ENCODE peak calls at places on chromosomes 1 and 21, in ten cellular contexts. Z is right lobe of liver, W is upper lobe of left lung, O is adrenal gland, Y is body of pancreas, B is HepG2, A is IMR-90, S is tibial nerve, K is uterus, H is ovary. J is an unnamed sample. For H3K27me3, the result is how much of the 10 kb centered on the place peaks cover.

GRCh38 chr1:10050611-10051010 is 17.9 kb downstream of the UBE4B start:
- DNase-seq in S (no peak), H (no peak), A (no peak), W (no peak), K (no peak), Z (no peak), Y (no peak), B (no peak), O (no peak), J (no peak)

GRCh38 chr21:45104560-45104959 is 30.2 kb downstream of the ADARB1 start:
- DNase-seq in S (no peak), A (no peak), W (peak), Z (peak), H (no peak), K (no peak), O (no peak), Y (peak), B (no peak), J (peak)

GRCh38 chr1:41221995-41222991 is 19.8 kb downstream of the SCMH1 start:
- DNase-seq in W (no peak), K (no peak), H (no peak), Y (no peak), O (no peak), S (no peak), A (no peak), Z (no peak), B (no peak), J (no peak)

GRCh38 chr1:6420594-6421042 is 899 bp upstream of the HES2 start:
- DNase-seq in B (no peak), W (no peak), A (no peak), K (no peak), S (no peak), Y (no peak), Z (no peak), O (no peak), H (no peak), J (no peak)

GRCh38 chr1:59291566-59291965 is 5.3 kb upstream of the FGGY start:
- DNase-seq in A (no peak), Z (no peak), O (no peak), B (no peak), Y (no peak), S (no peak), W (no peak), K (no peak), H (no peak), J (no peak)

GRCh38 chr21:38989097-38989744 is 183.5 kb downstream of the ETS2 start:
- DNase-seq in A (no peak), Z (no peak), K (no peak), H (no peak), B (no peak), Y (no peak), O (no peak), W (no peak), S (no peak), J (no peak)

GRCh38 chr1:24803220-24803619 is 58.0 kb downstream of the CLIC4 start:
- DNase-seq in Y (no peak), Z (no peak), W (no peak), A (no peak), S (no peak), H (no peak), B (no peak), O (no peak), K (no peak), J (no peak)

GRCh38 chr1:107681001-107681479 is 283.9 kb downstream of the VAV3 start:
- DNase-seq in S (no peak), K (no peak), B (peak), Y (no peak), Z (no peak), H (no peak), W (no peak), O (no peak), A (no peak), J (no peak)

GRCh38 chr1:27591622-27592021 is 12.3 kb downstream of the AHDC1 start:
- DNase-seq in W (no peak), Y (no peak), S (no peak), A (peak), Z (no peak), H (no peak), O (no peak), K (no peak), B (no peak), J (no peak)

GRCh38 chr21:46130721-46131720 is 24.4 kb downstream of the FTCD start:
- DNase-seq in O (no peak), W (no peak), Z (peak), Y (no peak), S (no peak), B (no peak), H (no peak), K (no peak), A (no peak), J (no peak)

GRCh38 chr21:46128983-46129571 is 26.3 kb downstream of the FTCD start:
- DNase-seq in A (no peak), H (no peak), K (no peak), S (no peak), W (no peak), O (no peak), B (no peak), Z (peak), Y (no peak), J (no peak)

GRCh38 chr21:46129846-46130651 is 25.3 kb downstream of the FTCD start:
- DNase-seq in Z (peak), W (no peak), O (no peak), S (no peak), B (no peak), H (no peak), Y (no peak), K (no peak), A (no peak), J (no peak)

GRCh38 chr21:46128106-46128982 is 27.0 kb downstream of the FTCD start:
- DNase-seq in Z (no peak), S (no peak), W (no peak), B (no peak), H (no peak), Y (no peak), O (no peak), A (no peak), K (no peak), J (no peak)

GRCh38 chr21:46131721-46132651 is 23.4 kb downstream of the FTCD start:
- DNase-seq in B (no peak), Y (no peak), O (no peak), K (no peak), Z (no peak), S (no peak), W (no peak), H (no peak), A (no peak), J (no peak)
- TF ChIP-seq POLR2A in B (no peak), Y (no peak), O (no peak), K (no peak), Z (no peak), S (no peak), W (no peak), H (no peak), A (no peak), J (no peak)

DNA sequence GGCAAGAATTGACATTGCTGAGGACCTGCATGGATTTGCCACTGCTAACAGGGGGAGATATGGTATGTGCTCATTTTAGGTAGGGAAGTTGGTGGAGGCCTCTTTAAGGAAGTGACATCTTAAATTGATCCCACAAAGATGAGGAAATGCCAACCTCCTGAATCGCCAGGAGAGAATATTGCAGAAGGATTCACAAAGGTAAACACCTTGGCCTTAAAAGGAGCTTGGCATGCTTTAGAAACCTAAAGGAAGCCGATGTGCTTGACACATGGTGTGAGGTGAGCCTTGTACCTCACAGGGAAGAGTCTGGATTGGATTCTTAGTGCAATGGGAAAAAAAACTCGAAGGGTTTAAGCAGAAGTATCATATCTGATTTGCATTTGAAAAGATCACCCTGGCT is 470.5 kb upstream of the DAB1 start:
- DNase-seq in Z (no peak), B (no peak), S (no peak), W (no peak), Y (no peak), A (no peak), H (no peak), O (no peak), K (no peak), J (no peak)
- H3K27ac ChIP-seq in Z (no peak), B (no peak), S (no peak), W (no peak), Y (no peak), A (no peak), H (no peak), O (no peak), K (no peak), J (no peak)

DNA sequence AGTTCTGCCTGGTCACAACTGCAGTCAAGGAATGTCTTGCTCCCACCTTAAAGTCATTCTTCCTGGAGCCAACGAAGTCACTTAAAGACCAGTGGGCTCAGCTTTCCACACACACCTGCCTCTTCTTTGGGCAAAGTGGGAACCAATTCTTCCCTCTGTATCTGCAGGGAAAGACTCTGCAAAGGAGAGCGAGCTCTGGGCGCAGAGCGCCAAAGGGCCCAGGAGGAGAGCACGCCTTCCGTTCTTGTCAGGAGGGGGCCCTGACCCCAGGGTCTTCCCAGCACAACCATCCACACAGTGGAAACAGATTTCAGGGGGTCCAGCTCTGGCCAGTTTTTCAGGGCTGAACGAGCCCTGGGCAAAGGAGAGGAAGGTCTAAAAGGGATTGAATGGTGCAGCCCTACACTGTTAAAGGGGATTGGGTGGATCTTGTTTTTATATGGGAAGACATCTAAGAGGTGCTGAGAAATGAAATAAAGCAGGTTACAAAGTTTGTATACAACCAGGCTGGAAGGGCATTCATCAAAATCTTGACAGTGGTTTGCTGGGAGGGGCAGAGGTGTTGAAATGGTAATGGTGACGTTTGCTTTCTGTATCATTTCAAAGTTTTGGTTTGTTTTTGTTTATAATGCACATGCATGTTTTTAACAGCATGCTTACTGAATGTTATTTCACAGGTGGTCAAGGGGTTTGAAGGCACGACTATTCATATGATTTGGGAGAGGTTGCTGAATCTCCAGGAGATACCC is 6.9 kb upstream of the OLIG2 start:
- DNase-seq in S (no peak), H (no peak), K (no peak), A (no peak), B (no peak), Y (no peak), O (no peak), Z (no peak), W (no peak), J (no peak)
- H3K27me3 ChIP-seq in S (half or more), H (under half), K (under half), A (half or more), B (half or more), Y (under half), O (half or more), Z (under half), W (half or more), J (under half)

GRCh38 chr1:162631546-162632233 is 574 bp upstream of the DDR2 start:
- DNase-seq in H (peak), O (peak), Z (no peak), K (peak), S (no peak), A (peak), Y (no peak), W (no peak), B (no peak), J (no peak)

GRCh38 chr1:162632743-162633326 is 571 bp downstream of the DDR2 start:
- DNase-seq in W (no peak), B (no peak), K (peak), A (peak), S (no peak), H (peak), Z (no peak), O (no peak), Y (no peak), J (no peak)

GRCh38 chr1:162629651-162630050 is 2.6 kb upstream of the DDR2 start:
- DNase-seq in Y (no peak), H (no peak), O (no peak), S (no peak), B (no peak), A (peak), W (no peak), Z (no peak), K (no peak), J (no peak)

GRCh38 chr1:162633327-162633762 is 1.1 kb downstream of the DDR2 start:
- DNase-seq in W (no peak), H (no peak), A (peak), B (no peak), K (no peak), S (no peak), Y (no peak), Z (no peak), O (peak), J (no peak)

GRCh38 chr1:162632234-162632666 is at the start of gene DDR2:
- DNase-seq in S (peak), H (peak), Z (no peak), K (peak), Y (peak), O (peak), W (no peak), A (peak), B (no peak), J (no peak)
- TF ChIP-seq POLR2A in S (no peak), H (no peak), Z (no peak), K (no peak), Y (no peak), O (peak), W (no peak), A (peak), B (no peak), J (no peak)

DNA sequence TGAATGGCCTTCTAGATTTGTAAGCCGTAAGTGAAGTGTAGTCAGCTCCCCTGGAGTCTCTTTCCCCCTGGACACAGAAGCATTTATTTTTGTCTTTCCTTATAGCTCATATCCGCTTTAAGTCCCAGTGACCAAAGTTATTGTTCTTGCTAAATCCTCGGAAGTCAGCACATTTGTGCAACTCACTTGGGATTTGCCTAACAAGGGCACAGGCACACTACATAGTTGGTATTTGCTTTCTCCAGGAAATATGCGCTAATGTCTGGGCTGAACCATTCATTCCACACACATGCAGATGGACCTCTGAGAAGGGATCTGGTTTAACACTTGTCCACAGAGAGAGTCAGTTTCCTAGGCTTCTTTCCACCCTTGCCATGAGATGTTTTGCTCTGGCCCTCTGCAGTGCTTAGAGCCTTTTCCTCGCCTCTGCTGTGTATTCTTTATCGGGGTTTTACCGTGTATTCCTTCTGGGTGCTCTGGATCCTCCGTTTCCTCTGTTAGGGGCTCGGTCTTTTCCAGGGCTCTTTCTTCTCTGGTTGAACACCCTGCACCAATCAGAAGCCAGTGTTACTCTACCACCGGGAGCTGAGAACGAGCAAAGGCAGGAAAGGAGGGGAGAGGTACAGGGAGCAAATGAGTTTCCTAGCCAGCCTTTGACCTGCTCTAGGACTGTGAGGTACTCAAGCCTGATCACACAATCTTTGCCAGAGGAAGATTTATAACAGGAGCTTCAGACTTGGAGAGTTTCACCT is 72.4 kb downstream of the ABCA4 start:
- DNase-seq in H (no peak), W (no peak), K (no peak), B (peak), S (no peak), Y (no peak), Z (no peak), A (no peak), O (peak), J (no peak)
- H3K27ac ChIP-seq in H (no peak), W (peak), K (peak), B (no peak), S (peak), Y (no peak), Z (peak), A (no peak), O (peak), J (no peak)

DNA sequence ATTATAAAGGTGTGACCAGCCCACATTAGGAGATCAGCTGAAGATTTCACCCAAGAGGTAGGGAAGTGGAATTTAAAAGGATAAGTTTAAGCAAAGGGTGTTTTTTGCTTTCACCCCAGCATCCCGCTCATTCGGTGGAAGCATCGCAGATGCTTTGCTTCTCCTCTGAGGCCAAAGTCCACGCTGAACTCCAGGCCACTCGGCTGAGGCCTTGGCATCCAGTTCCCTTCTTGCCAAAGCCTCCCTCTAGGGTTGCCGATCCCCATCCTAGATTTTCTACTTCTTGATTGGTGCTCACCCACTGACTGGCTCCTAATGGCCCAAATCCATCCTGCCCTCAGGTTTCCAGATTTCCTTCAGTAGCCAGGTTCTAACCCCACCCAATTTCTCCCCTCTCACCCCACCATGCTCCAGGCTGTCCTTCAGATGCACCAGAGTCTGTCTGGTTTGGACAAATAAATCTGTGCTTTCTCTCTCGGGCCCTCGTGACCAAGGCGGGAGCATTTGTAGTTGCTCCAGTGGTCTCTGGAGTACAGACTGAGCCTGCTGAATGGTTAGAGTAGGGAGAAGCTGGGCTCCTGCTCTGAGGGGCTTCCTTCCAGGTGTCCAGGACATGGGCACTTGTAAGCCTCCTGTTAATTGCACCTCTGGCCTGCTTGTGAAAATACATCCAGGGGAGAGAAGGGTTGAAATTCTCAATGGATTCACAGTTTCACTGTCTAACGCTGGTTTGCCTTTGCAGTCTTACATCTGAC is 193.2 kb downstream of the C1orf94 start:
- DNase-seq in B (no peak), W (no peak), A (no peak), H (no peak), O (no peak), S (no peak), Y (no peak), K (no peak), Z (no peak), J (peak)
- H3K27me3 ChIP-seq in B (under half), W (under half), A (under half), H (under half), O (under half), S (under half), Y (under half), K (under half), Z (under half), J (under half)

GRCh38 chr1:156126043-156126700 is 11.7 kb downstream of the LMNA start:
- DNase-seq in B (peak), H (peak), Y (peak), W (peak), K (peak), Z (peak), A (peak), S (peak), O (peak), J (no peak)
- TF ChIP-seq POLR2A in B (no peak), H (peak), Y (no peak), W (peak), K (peak), Z (no peak), A (peak), S (no peak), O (no peak), J (peak)

DNA sequence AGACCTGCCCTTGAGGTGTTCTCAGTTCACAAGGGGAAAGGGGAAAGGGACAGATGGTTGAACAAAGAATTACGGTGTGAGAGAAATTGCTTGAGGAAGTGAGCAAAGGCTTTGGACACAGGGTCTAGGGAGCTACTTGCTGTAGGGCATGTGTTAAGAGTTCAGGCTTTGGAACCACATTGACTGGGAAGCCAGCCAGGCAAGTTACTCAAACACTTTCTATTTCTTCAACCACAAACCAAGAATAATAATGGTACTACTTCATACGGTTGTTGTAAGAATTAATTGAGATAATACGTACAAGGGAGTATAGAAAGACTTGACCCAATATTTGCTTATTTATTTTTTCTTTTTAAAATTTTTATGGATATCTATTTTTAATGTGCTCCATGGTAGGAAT is 26.6 kb downstream of the AK4 start:
- DNase-seq in S (peak), K (peak), B (no peak), W (peak), Z (peak), H (peak), Y (peak), O (peak), A (peak), J (peak)
- H3K27ac ChIP-seq in S (peak), K (no peak), B (no peak), W (no peak), Z (no peak), H (no peak), Y (no peak), O (no peak), A (no peak), J (no peak)

J was measured in prostate gland.